ENCODE peak calls at places on chromosomes 16 and 17, in four cellular contexts. G is hippocampal formation, K is EL, R is A172. H is an unnamed sample.

GRCh38 chr17:67183531-67183930 is 61.5 kb downstream of the HELZ start:
- DNase-seq in G (no peak), K (no peak), R (no peak), H (no peak)

GRCh38 chr17:10702574-10702973 is 5.2 kb downstream of the ADPRM start:
- DNase-seq in G (no peak), K (peak), R (no peak), H (peak)

GRCh38 chr17:42548070-42548837 is 4.5 kb upstream of the HSD17B1 start:
- DNase-seq in G (no peak), K (no peak), R (no peak), H (peak)

GRCh38 chr16:1458977-1459341 is 14.6 kb upstream of the CCDC154 start:
- DNase-seq in G (no peak), K (no peak), R (no peak), H (no peak)

GRCh38 chr17:82531431-82531881 is 11.9 kb downstream of the FOXK2 start:
- DNase-seq in G (no peak), K (peak), R (peak), H (peak)

GRCh38 chr17:72021417-72022041 is 99.3 kb upstream of the SOX9 start:
- DNase-seq in G (no peak), K (no peak), R (no peak), H (no peak)

GRCh38 chr16:31458073-31458834 is 1.0 kb upstream of the ARMC5 start:
- DNase-seq in G (no peak), K (peak), R (peak), H (peak)

GRCh38 chr17:42629420-42630009 is 20.0 kb downstream of the TUBG1 start:
- DNase-seq in G (no peak), K (no peak), R (no peak), H (no peak)

GRCh38 chr16:85046957-85047866 is 19.6 kb downstream of the KIAA0513 start:
- DNase-seq in G (no peak), K (no peak), R (no peak), H (no peak)

GRCh38 chr16:67430504-67431076 is 331 bp upstream of the HSD11B2 start:
- DNase-seq in G (no peak), K (no peak), R (no peak), H (peak)

GRCh38 chr16:84931107-84931494 is 80.2 kb downstream of the ZDHHC7 start:
- DNase-seq in G (no peak), K (no peak), R (no peak), H (no peak)

GRCh38 chr16:67389911-67390815 is 3.1 kb downstream of the TPPP3 start:
- DNase-seq in G (peak), K (no peak), R (no peak), H (no peak)

GRCh38 chr17:83192161-83192788 is 112.9 kb downstream of the METRNL start:
- DNase-seq in G (no peak), K (peak), R (no peak), H (no peak)

GRCh38 chr16:26569793-26570192 is 496.9 kb upstream of the C16orf82 start:
- DNase-seq in G (no peak), K (no peak), R (no peak), H (peak)

GRCh38 chr16:56643080-56643778 is 4.8 kb downstream of the MT1A start:
- DNase-seq in G (no peak), K (peak), R (no peak), H (peak)

GRCh38 chr16:56388209-56388608 is 37.1 kb downstream of the AMFR start:
- DNase-seq in G (no peak), K (peak), R (no peak), H (no peak)

GRCh38 chr17:38742431-38743308 is 5.5 kb downstream of the PCGF2 start:
- DNase-seq in G (no peak), K (no peak), R (no peak), H (no peak)

GRCh38 chr17:72244494-72244893 is 123.7 kb downstream of the SOX9 start:
- DNase-seq in G (no peak), K (peak), R (no peak), H (no peak)

GRCh38 chr17:12964840-12965239 is 53.0 kb downstream of the ELAC2 start:
- DNase-seq in G (no peak), K (no peak), R (no peak), H (no peak)

GRCh38 chr16:66337434-66338188 is 28.9 kb upstream of the CDH5 start:
- DNase-seq in G (no peak), K (no peak), R (no peak), H (no peak)

GRCh38 chr17:16989953-16990860 is 18.3 kb upstream of the TNFRSF13B start:
- DNase-seq in G (no peak), K (peak), R (no peak), H (no peak)

GRCh38 chr16:87203060-87203656 is 114.0 kb downstream of the C16orf95 start:
- DNase-seq in G (no peak), K (peak), R (peak), H (peak)

GRCh38 chr17:497587-498034 is 145.0 kb upstream of the RPH3AL start:
- DNase-seq in G (no peak), K (no peak), R (no peak), H (no peak)

GRCh38 chr17:31480067-31480466 is 88.6 kb downstream of the RAB11FIP4 start:
- DNase-seq in G (no peak), K (no peak), R (no peak), H (no peak)

GRCh38 chr16:85026696-85027095 is 899 bp upstream of the KIAA0513 start:
- DNase-seq in G (no peak), K (no peak), R (no peak), H (no peak)

GRCh38 chr17:31067699-31068184 is 27.0 kb upstream of the NF1 start:
- DNase-seq in G (no peak), K (peak), R (peak), H (peak)

GRCh38 chr16:64089697-64090096 is 1032.2 kb downstream of the CDH11 start:
- DNase-seq in G (no peak), K (peak), R (peak), H (peak)